ENCODE peak calls at places on chromosomes 13 and 19, in eight cellular contexts. H is tibial artery; D is body of pancreas; R is activated CD8-positive, alpha-beta T cell treated with anti-CD3 and anti-CD28 coated beads for 36 hours; Q is omental fat pad; C is K562; B is dorsolateral prefrontal cortex; T is mucosa of descending colon. V is an unnamed sample.
A peak's percentile ranks its signal among the peaks of the same experiment; 100 is the strongest.

GRCh38 chr19:58229255-58229639 is 533 bp downstream of the ZNF544 start:
- DNase-seq in H (no peak), D (no peak), R (peak; percentile 45), Q (no peak), C (no peak), B (no peak), T (peak; percentile 6), V (peak; percentile 54)

GRCh38 chr19:21698215-21698614 is 69.2 kb downstream of the ZNF100 start:
- DNase-seq in H (no peak), D (no peak), R (no peak), Q (no peak), C (no peak), B (no peak), T (peak; percentile 47), V (no peak)

GRCh38 chr19:27762933-27763332 is 1450.0 kb downstream of the UQCRFS1 start:
- DNase-seq in H (no peak), D (no peak), R (no peak), Q (no peak), C (no peak), B (no peak), T (no peak), V (no peak)

GRCh38 chr13:73129023-73129422 is 70.2 kb downstream of the KLF5 start:
- DNase-seq in H (no peak), D (no peak), R (no peak), Q (no peak), C (no peak), B (no peak), T (no peak), V (no peak)

GRCh38 chr13:27053902-27054595 is 117.6 kb downstream of the USP12 start:
- DNase-seq in H (no peak), D (no peak), R (no peak), Q (no peak), C (no peak), B (no peak), T (no peak), V (no peak)

GRCh38 chr19:3324405-3324856 is 42.0 kb upstream of the NFIC start:
- DNase-seq in H (no peak), D (peak; percentile 73), R (peak; percentile 88), Q (peak; percentile 72), C (peak; percentile 85), B (no peak), T (peak; percentile 82), V (peak; percentile 74)

GRCh38 chr13:87128006-87128405 is 543.2 kb upstream of the SLITRK5 start:
- DNase-seq in H (no peak), D (no peak), R (no peak), Q (no peak), C (no peak), B (no peak), T (no peak), V (no peak)

GRCh38 chr19:45881909-45882528 is 3.9 kb downstream of the IRF2BP1 start:
- DNase-seq in H (no peak), D (peak; percentile 81), R (no peak), Q (no peak), C (peak; percentile 59), B (no peak), T (peak; percentile 69), V (no peak)

GRCh38 chr19:46366620-46367277 is 19.9 kb downstream of the PPP5C start:
- DNase-seq in H (no peak), D (no peak), R (no peak), Q (no peak), C (no peak), B (peak; percentile 33), T (no peak), V (no peak)

GRCh38 chr19:50931023-50931422 is 19.8 kb upstream of the KLK4 start:
- DNase-seq in H (no peak), D (no peak), R (no peak), Q (no peak), C (no peak), B (no peak), T (no peak), V (no peak)

GRCh38 chr19:35755550-35756371 is 1.1 kb downstream of the HSPB6 start:
- DNase-seq in H (peak; percentile 98), D (peak; percentile 42), R (peak; percentile 67), Q (peak; percentile 36), C (no peak), B (no peak), T (peak; percentile 70), V (no peak)

GRCh38 chr19:49333426-49334288 is 1.5 kb upstream of the CD37 start:
- DNase-seq in H (peak; percentile 64), D (peak; percentile 11), R (peak; percentile 79), Q (no peak), C (no peak), B (peak; percentile 20), T (peak; percentile 42), V (peak; percentile 40)

GRCh38 chr19:7961930-7962626 is 18.6 kb upstream of the TIMM44 start:
- DNase-seq in H (no peak), D (no peak), R (no peak), Q (no peak), C (no peak), B (no peak), T (no peak), V (peak; percentile 74)

GRCh38 chr13:90395846-90396245 is 951.6 kb upstream of the MIR17HG start:
- DNase-seq in H (no peak), D (no peak), R (no peak), Q (no peak), C (no peak), B (no peak), T (no peak), V (no peak)

DNA sequence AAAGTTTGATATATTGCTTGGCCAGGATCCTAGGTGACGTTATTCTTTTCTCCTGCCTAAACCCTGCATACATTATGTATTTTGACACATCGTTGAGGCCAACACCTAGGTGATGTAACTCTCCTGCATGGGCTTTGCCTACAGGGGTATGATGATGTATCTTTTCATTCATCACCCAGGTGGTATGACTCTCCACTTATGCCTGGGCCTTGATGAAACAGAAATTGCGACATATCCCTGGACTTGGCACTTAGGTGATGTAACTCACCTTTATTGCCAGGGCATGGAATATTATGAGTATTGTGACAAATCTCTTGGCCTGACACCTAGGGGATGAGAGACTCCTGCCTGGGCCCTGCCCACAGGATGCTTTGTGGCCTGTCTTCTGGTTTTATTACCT is 18.5 kb upstream of the ZNF681 start:
- DNase-seq in H (no peak), D (no peak), R (peak; percentile 48), Q (no peak), C (no peak), B (no peak), T (no peak), V (no peak)
- TF ChIP-seq CTCF in H (no peak), D (no peak), R (no peak), Q (no peak), C (no peak), B (no peak), T (no peak), V (no peak)

DNA sequence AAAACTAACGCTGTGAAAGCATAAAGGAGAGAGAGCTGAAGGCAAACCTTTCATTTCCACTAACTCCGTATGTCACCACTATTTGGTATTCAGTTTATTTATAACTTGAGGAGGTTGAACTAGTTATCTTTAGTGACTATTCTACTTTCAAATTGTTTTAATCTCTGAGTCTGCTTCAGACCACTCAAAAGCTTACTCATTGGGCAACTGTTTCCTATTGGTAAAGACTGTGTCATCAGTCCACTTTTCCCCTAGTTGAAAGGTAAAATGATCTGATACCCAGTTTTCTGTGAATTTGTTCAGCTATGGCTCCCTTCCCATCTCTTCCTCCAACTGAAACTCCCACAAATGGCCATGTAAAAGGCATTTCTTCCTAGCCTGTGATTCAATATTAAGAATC is 39.1 kb downstream of the TEX26 start:
- DNase-seq in H (no peak), D (no peak), R (no peak), Q (no peak), C (no peak), B (no peak), T (no peak), V (no peak)
- TF ChIP-seq CTCF in H (no peak), D (no peak), R (no peak), Q (no peak), C (no peak), B (no peak), T (no peak), V (no peak)

DNA sequence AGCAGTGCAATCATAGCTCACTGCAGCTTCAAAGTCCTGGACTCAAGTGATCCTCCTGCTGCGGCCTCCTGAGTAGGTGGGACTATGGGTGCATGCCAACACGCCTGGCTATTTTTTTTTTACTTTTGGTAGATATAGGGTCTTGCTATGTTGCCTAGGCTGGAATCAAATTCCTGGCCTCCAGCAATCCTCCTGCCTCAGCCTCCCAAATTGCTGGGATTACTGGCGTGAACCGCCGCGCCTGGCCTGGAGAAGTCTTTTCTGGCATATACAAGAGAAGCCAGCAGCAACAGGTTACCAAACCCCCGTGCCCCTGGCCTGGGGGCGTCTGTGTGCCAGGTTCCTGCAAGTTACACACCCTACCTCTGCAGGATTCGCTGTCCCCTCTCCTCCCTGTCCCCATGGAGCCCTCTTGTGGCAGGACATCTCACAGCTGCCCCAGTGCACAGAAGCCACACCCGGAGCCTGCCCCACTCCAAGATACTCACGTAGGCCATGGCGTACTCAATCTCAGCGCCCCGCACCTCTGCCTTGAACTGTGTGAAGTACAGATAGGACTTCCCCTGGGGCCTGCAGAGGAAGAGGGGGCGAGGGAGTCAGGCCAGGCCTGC is 9.9 kb downstream of the MYDGF start:
- DNase-seq in H (no peak), D (no peak), R (peak; percentile 35), Q (no peak), C (no peak), B (no peak), T (peak; percentile 40), V (peak; percentile 55)
- TF ChIP-seq CTCF in H (no peak), D (no peak), R (no peak), Q (no peak), C (peak; percentile 78), B (no peak), T (peak; percentile 12), V (peak; percentile 54)

DNA sequence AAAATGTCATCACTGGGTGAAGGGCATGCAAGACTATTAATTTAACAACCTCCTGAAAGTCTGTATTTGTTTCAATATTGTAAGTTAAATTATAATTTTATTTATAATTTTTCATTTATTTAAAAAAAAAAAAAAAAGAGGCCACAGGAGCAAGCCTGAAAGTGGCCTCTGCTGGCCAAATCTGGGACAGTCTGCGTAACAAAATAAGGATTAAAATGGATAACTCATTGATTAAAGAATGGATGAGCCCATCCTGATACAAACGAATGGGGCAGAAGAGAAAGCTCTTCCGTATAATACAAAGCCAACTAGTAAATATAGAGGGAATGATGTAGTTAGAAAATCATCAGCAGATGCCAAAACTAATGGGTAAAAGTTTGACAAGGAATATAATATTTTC is 36.2 kb downstream of the SUCLA2 start:
- DNase-seq in H (no peak), D (no peak), R (no peak), Q (no peak), C (no peak), B (no peak), T (no peak), V (no peak)
- TF ChIP-seq CTCF in H (no peak), D (no peak), R (no peak), Q (no peak), C (no peak), B (peak; percentile 4), T (no peak), V (no peak)